ENCODE peak calls at places on chromosomes 2 and 18, in four cellular contexts. Y is HL-60, K is left cardiac atrium, U is AG09319. Z is an unnamed sample.

GRCh38 chr2:128270306-128271185 is 48.1 kb downstream of the HS6ST1 start:
- DNase-seq in Y (no peak), U (no peak), K (no peak), Z (no peak)

GRCh38 chr2:195674491-195675226 is 17.6 kb downstream of the SLC39A10 start:
- DNase-seq in Y (no peak), U (no peak), K (no peak), Z (no peak)

GRCh38 chr2:100742884-100743283 is 77.1 kb upstream of the NPAS2 start:
- DNase-seq in U (peak), Y (no peak), K (peak), Z (no peak)

GRCh38 chr2:204213588-204213987 is 277.0 kb downstream of the ICOS start:
- DNase-seq in U (no peak), K (no peak), Y (no peak), Z (no peak)

GRCh38 chr2:174544802-174545201 is 52.8 kb downstream of the WIPF1 start:
- DNase-seq in K (no peak), U (no peak), Y (no peak), Z (no peak)

GRCh38 chr2:73009177-73009839 is 62.2 kb downstream of the SFXN5 start:
- DNase-seq in U (no peak), Y (no peak), K (no peak), Z (no peak)

GRCh38 chr18:32383040-32383819 is 87.5 kb downstream of the GAREM1 start:
- DNase-seq in K (no peak), U (peak), Y (no peak), Z (no peak)

GRCh38 chr2:69612707-69613106 is 30.8 kb downstream of the AAK1 start:
- DNase-seq in U (no peak), Y (no peak), K (no peak), Z (no peak)

GRCh38 chr2:237254911-237255578 is 158.9 kb downstream of the COL6A3 start:
- DNase-seq in K (no peak), Y (no peak), U (no peak), Z (no peak)